ENCODE peak calls at places on chromosomes 13 and 19, in six cellular contexts. Y is BE2C, Q is RWPE1, C is D721Med, R is type B pancreatic cell, O is AG09319. B is an unnamed sample.
A peak's percentile ranks its signal among the peaks of the same experiment; 100 is the strongest.

GRCh38 chr19:55312621-55313117 is 12.5 kb downstream of the TMEM150B start:
- DNase-seq in C (no peak), Q (no peak), R (no peak), O (no peak), Y (no peak), B (no peak)

GRCh38 chr19:5718579-5719273 is 1.2 kb downstream of the LONP1 start:
- DNase-seq in R (no peak), C (no peak), Y (no peak), O (peak; percentile 89), Q (peak; percentile 58), B (no peak)

GRCh38 chr19:2488942-2489731 is 13.2 kb downstream of the GADD45B start:
- DNase-seq in C (no peak), Q (no peak), O (no peak), Y (peak; percentile 77), R (no peak), B (no peak)

GRCh38 chr13:54078271-54078670 is 1049.7 kb downstream of the OLFM4 start:
- DNase-seq in R (no peak), Q (no peak), Y (no peak), C (no peak), O (no peak), B (no peak)

GRCh38 chr19:31676271-31677004 is 327.2 kb upstream of the TSHZ3 start:
- DNase-seq in R (no peak), Y (no peak), C (no peak), Q (no peak), O (no peak), B (no peak)

GRCh38 chr13:28047784-28048388 is 52.5 kb downstream of the FLT3 start:
- DNase-seq in R (no peak), O (no peak), Q (peak; percentile 23), C (no peak), Y (no peak), B (no peak)

GRCh38 chr13:29125934-29126424 is 305.8 kb downstream of the MTUS2 start:
- DNase-seq in R (no peak), C (no peak), O (no peak), Y (no peak), Q (no peak), B (no peak)

GRCh38 chr13:41960195-41960699 is 662 bp downstream of the VWA8 start:
- DNase-seq in R (no peak), Q (peak; percentile 33), C (peak; percentile 21), Y (peak; percentile 24), O (no peak), B (no peak)

GRCh38 chr19:12774588-12775555 is at the start of gene HOOK2:
- DNase-seq in O (no peak), Q (peak; percentile 90), Y (no peak), C (no peak), R (peak; percentile 88), B (no peak)

GRCh38 chr19:40271706-40272105 is 13.4 kb downstream of the AKT2 start:
- DNase-seq in O (no peak), Y (no peak), C (no peak), R (no peak), Q (no peak), B (no peak)

GRCh38 chr13:106534844-106535551 is 464 bp downstream of the EFNB2 start:
- DNase-seq in Y (peak; percentile 35), C (no peak), O (no peak), Q (no peak), R (no peak), B (no peak)

GRCh38 chr13:40920826-40921225 is 98.3 kb downstream of the ELF1 start:
- DNase-seq in R (no peak), Q (no peak), Y (no peak), O (no peak), C (no peak), B (no peak)

GRCh38 chr13:100409132-100409531 is 179.5 kb downstream of the GGACT start:
- DNase-seq in Q (no peak), C (no peak), Y (no peak), O (no peak), R (no peak), B (no peak)

GRCh38 chr13:23466144-23467002 is 32.9 kb upstream of the SACS start:
- DNase-seq in R (peak; percentile 79), Q (peak; percentile 52), Y (peak; percentile 79), C (peak; percentile 34), O (peak; percentile 52), B (peak; percentile 52)

GRCh38 chr13:76965759-76966421 is 17.6 kb downstream of the ACOD1 start:
- DNase-seq in Y (peak; percentile 81), Q (peak; percentile 46), O (peak; percentile 75), C (no peak), R (no peak), B (no peak)

GRCh38 chr13:114011226-114011625 is 37.4 kb upstream of the C13orf46 start:
- DNase-seq in Y (no peak), R (no peak), C (no peak), Q (no peak), O (no peak), B (peak; percentile 27)

GRCh38 chr13:101919541-101920306 is 467.2 kb downstream of the ITGBL1 start:
- DNase-seq in R (no peak), Q (no peak), O (no peak), Y (peak; percentile 29), C (no peak), B (no peak)

GRCh38 chr13:61358599-61358998 is 57.0 kb downstream of the PCDH20 start:
- DNase-seq in Y (no peak), C (no peak), Q (no peak), O (no peak), R (no peak), B (no peak)

GRCh38 chr13:39527961-39528720 is 74.9 kb downstream of the LHFPL6 start:
- DNase-seq in C (no peak), Y (no peak), O (peak; percentile 52), Q (peak; percentile 88), R (no peak), B (no peak)

GRCh38 chr19:55076321-55076720 is 652 bp downstream of the EPS8L1 start:
- DNase-seq in Q (no peak), R (no peak), C (no peak), Y (no peak), O (no peak), B (peak; percentile 43)

GRCh38 chr19:1074512-1075283 is 7.7 kb downstream of the ARHGAP45 start:
- DNase-seq in C (peak; percentile 99), O (no peak), Q (peak; percentile 82), R (no peak), Y (peak; percentile 95), B (peak; percentile 95)

GRCh38 chr13:46383383-46383782 is 3.7 kb downstream of the RUBCNL start:
- DNase-seq in R (no peak), Q (no peak), C (no peak), O (no peak), Y (no peak), B (no peak)

DNA sequence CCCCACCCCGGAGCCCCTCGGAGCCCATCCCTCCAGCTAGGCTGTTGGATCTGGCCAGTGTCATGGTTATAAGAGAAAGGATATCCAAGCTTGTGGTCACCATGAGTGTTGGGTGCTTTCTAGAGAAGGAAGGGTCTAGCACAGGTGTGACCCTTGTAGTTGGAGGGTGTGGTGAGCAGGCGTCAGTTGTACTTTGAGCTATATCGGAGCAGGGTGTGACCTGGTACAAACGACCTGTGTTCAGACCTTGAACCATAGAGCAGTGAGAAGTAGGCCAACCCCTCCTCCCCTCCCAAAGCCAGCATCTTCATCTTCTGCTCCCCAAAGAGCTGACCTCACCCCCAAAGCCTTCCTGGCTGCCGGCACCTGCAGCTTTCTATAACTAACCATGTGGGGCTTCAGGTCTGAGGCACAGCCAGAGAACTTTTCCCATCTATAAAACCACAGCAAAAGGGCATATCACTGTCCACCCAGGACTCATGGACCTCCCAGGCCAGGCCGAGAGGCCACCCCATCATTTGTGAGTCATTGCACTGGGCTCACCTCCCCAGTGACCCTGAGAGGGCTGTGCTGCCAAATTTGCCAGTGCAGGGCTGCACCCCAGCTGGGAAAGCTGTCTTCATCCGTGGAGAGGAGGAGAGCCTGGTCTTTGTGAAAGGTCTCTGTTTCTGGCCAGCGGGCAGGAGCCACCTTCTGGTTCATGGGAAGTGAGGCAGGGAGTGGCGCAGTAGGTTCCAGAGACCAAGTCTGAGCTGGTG is 14.2 kb downstream of the RAB8A start:
- DNase-seq in Y (no peak), O (no peak), C (no peak), Q (no peak), R (no peak), B (no peak)
- TF ChIP-seq CTCF in Y (no peak), O (no peak), C (no peak), Q (no peak), R (no peak), B (no peak)

GRCh38 chr13:112187527-112188297 is 120.8 kb downstream of the SOX1 start:
- DNase-seq in Q (no peak), O (no peak), C (no peak), R (no peak), Y (no peak), B (peak; percentile 30)
- TF ChIP-seq CTCF in Q (no peak), O (no peak), C (no peak), R (no peak), Y (no peak), B (no peak)

GRCh38 chr19:7862413-7862951 is 11.7 kb downstream of the PRR36 start:
- DNase-seq in R (peak; percentile 95), C (peak; percentile 39), Y (peak; percentile 97), Q (peak; percentile 80), O (no peak), B (no peak)
- TF ChIP-seq CTCF in R (no peak), C (no peak), Y (no peak), Q (no peak), O (no peak), B (no peak)

GRCh38 chr19:49915271-49915670 is 13.7 kb upstream of the ATF5 start:
- DNase-seq in R (no peak), Y (no peak), Q (no peak), C (no peak), O (no peak), B (no peak)

GRCh38 chr19:49913720-49914119 is 15.3 kb upstream of the ATF5 start:
- DNase-seq in R (no peak), O (no peak), Y (no peak), C (no peak), Q (no peak), B (no peak)

GRCh38 chr19:49920624-49921363 is 8.2 kb upstream of the ATF5 start:
- DNase-seq in Q (no peak), C (no peak), O (no peak), R (no peak), Y (no peak), B (no peak)

GRCh38 chr19:49918089-49918488 is 10.9 kb upstream of the ATF5 start:
- DNase-seq in R (no peak), Q (no peak), C (no peak), O (no peak), Y (no peak), B (no peak)

DNA sequence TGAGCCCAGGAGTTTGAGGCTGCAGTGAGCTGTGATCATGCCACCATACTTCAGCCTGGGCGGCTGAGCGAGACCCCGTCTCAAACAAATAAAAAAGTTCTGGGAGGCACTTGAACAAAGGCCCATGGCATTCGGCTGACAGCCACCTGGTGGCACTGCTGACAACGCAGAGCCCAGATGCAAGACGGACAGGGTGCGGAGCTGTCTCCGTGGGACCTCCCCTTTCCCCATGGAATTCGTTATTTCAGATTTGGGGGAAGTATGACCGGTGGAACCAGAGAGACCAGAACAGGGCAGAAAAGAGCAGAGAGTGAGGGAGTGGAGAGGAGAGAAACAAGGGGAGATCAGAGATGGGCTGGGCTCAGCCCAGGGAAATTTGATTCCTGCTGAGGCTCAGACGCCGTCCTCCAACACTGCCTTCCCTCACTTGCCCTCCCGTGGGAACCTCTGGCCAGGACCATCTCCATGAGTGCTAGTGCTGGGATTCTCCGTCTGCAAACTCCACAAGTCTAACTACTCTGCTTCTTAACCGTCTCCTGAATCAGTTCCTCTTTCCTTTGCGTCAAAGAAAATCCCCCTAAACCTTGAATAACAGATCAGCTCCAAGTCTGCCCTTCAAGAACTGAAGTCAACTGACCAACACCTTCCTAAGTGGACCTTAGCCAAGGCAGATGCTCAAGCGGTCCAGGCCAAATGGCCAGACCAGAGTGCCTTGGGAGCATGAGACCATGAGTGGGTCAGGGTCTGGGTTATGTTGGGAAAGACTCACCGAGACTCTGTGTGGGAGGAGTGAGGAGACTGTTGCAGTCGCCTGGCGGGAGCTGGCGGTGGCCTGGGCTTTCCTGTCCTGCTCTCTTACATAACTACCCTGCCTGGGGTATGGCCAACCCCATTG is 11.9 kb upstream of the ATF5 start:
- DNase-seq in R (no peak), Y (no peak), Q (no peak), C (no peak), O (no peak), B (peak; percentile 71)
- TF ChIP-seq CTCF in R (peak; percentile 52), Y (peak; percentile 28), Q (no peak), C (peak; percentile 14), O (no peak), B (peak; percentile 78)